ENCODE peak calls at places on chromosomes 6 and 20, in four cellular contexts. One of them, this sample, is unnamed.

GRCh38 chr6:161303628-161304340 is 29.9 kb upstream of the AGPAT4 start:
- DNase-seq in H1: no peak
- DNase-seq in naive thymus-derived CD8-positive, alpha-beta T cell: no peak
- DNase-seq in endothelial cell: no peak
- DNase-seq in this sample: no peak

GRCh38 chr20:19396466-19397081 is 184.1 kb downstream of the SLC24A3 start:
- DNase-seq in H1: no peak
- DNase-seq in naive thymus-derived CD8-positive, alpha-beta T cell: no peak
- DNase-seq in endothelial cell: no peak
- DNase-seq in this sample: no peak

GRCh38 chr6:23213193-23213592 is 643.8 kb downstream of the HDGFL1 start:
- DNase-seq in H1: no peak
- DNase-seq in naive thymus-derived CD8-positive, alpha-beta T cell: no peak
- DNase-seq in endothelial cell: no peak
- DNase-seq in this sample: no peak

GRCh38 chr20:62186887-62187866 is 4.3 kb downstream of the MTG2 start:
- DNase-seq in H1: no peak
- DNase-seq in naive thymus-derived CD8-positive, alpha-beta T cell: no peak
- DNase-seq in endothelial cell: no peak
- DNase-seq in this sample: no peak

GRCh38 chr6:169647637-169648036 is 54.2 kb downstream of the WDR27 start:
- DNase-seq in H1: no peak
- DNase-seq in naive thymus-derived CD8-positive, alpha-beta T cell: no peak
- DNase-seq in endothelial cell: no peak
- DNase-seq in this sample: no peak

GRCh38 chr6:91213229-91213901 is 626.5 kb upstream of the MAP3K7 start:
- DNase-seq in H1: no peak
- DNase-seq in naive thymus-derived CD8-positive, alpha-beta T cell: no peak
- DNase-seq in endothelial cell: no peak
- DNase-seq in this sample: no peak

GRCh38 chr20:50385733-50386640 is 124.2 kb upstream of the PTPN1 start:
- DNase-seq in H1: no peak
- DNase-seq in naive thymus-derived CD8-positive, alpha-beta T cell: peak
- DNase-seq in endothelial cell: peak
- DNase-seq in this sample: no peak

GRCh38 chr6:63305278-63305677 is 14.5 kb downstream of the LGSN start:
- DNase-seq in H1: no peak
- DNase-seq in naive thymus-derived CD8-positive, alpha-beta T cell: no peak
- DNase-seq in endothelial cell: no peak
- DNase-seq in this sample: no peak

GRCh38 chr6:37381579-37381978 is 27.8 kb downstream of the RNF8 start:
- DNase-seq in H1: peak
- DNase-seq in naive thymus-derived CD8-positive, alpha-beta T cell: peak
- DNase-seq in endothelial cell: peak
- DNase-seq in this sample: no peak

GRCh38 chr20:41111578-41111951 is 25.8 kb upstream of the PLCG1 start:
- DNase-seq in H1: no peak
- DNase-seq in naive thymus-derived CD8-positive, alpha-beta T cell: no peak
- DNase-seq in endothelial cell: no peak
- DNase-seq in this sample: no peak

GRCh38 chr6:1872649-1873131 is 263.0 kb downstream of the FOXC1 start:
- DNase-seq in H1: no peak
- DNase-seq in naive thymus-derived CD8-positive, alpha-beta T cell: no peak
- DNase-seq in endothelial cell: no peak
- DNase-seq in this sample: no peak

GRCh38 chr20:10322073-10323012 is 103.7 kb downstream of the SNAP25 start:
- DNase-seq in H1: no peak
- DNase-seq in naive thymus-derived CD8-positive, alpha-beta T cell: no peak
- DNase-seq in endothelial cell: no peak
- DNase-seq in this sample: no peak

GRCh38 chr6:16681260-16681873 is 79.9 kb downstream of the ATXN1 start:
- DNase-seq in H1: no peak
- DNase-seq in naive thymus-derived CD8-positive, alpha-beta T cell: no peak
- DNase-seq in endothelial cell: no peak
- DNase-seq in this sample: no peak

GRCh38 chr6:153013438-153013837 is 10.9 kb upstream of the MTRF1L start:
- DNase-seq in H1: no peak
- DNase-seq in naive thymus-derived CD8-positive, alpha-beta T cell: no peak
- DNase-seq in endothelial cell: no peak
- DNase-seq in this sample: no peak

GRCh38 chr6:42710316-42710715 is 12.1 kb downstream of the PRPH2 start:
- DNase-seq in H1: no peak
- DNase-seq in naive thymus-derived CD8-positive, alpha-beta T cell: no peak
- DNase-seq in endothelial cell: no peak
- DNase-seq in this sample: no peak

GRCh38 chr6:142900467-142900961 is 44.5 kb downstream of the HIVEP2 start:
- DNase-seq in H1: no peak
- DNase-seq in naive thymus-derived CD8-positive, alpha-beta T cell: peak
- DNase-seq in endothelial cell: no peak
- DNase-seq in this sample: no peak

GRCh38 chr6:3349388-3350251 is 90.9 kb downstream of the PSMG4 start:
- DNase-seq in H1: no peak
- DNase-seq in naive thymus-derived CD8-positive, alpha-beta T cell: no peak
- DNase-seq in endothelial cell: no peak
- DNase-seq in this sample: no peak

GRCh38 chr20:50992733-50993457 is 30.0 kb downstream of the KCNG1 start:
- DNase-seq in H1: peak
- DNase-seq in naive thymus-derived CD8-positive, alpha-beta T cell: peak
- DNase-seq in endothelial cell: peak
- DNase-seq in this sample: no peak

GRCh38 chr6:139373928-139374356 is 506 bp downstream of the CITED2 start:
- DNase-seq in H1: no peak
- DNase-seq in naive thymus-derived CD8-positive, alpha-beta T cell: no peak
- DNase-seq in endothelial cell: no peak
- DNase-seq in this sample: no peak

GRCh38 chr6:154583546-154584188 is 73.2 kb upstream of the CNKSR3 start:
- DNase-seq in H1: no peak
- DNase-seq in naive thymus-derived CD8-positive, alpha-beta T cell: no peak
- DNase-seq in endothelial cell: no peak
- DNase-seq in this sample: no peak

GRCh38 chr20:17518339-17519052 is 12.7 kb downstream of the BFSP1 start:
- DNase-seq in H1: no peak
- DNase-seq in naive thymus-derived CD8-positive, alpha-beta T cell: no peak
- DNase-seq in endothelial cell: no peak
- DNase-seq in this sample: peak

GRCh38 chr20:30811896-30812671 is 445.4 kb upstream of the DEFB115 start:
- DNase-seq in H1: no peak
- DNase-seq in naive thymus-derived CD8-positive, alpha-beta T cell: no peak
- DNase-seq in endothelial cell: no peak
- DNase-seq in this sample: peak

GRCh38 chr20:39036851-39037250 is 74.7 kb downstream of the DHX35 start:
- DNase-seq in H1: no peak
- DNase-seq in naive thymus-derived CD8-positive, alpha-beta T cell: no peak
- DNase-seq in endothelial cell: no peak
- DNase-seq in this sample: no peak

GRCh38 chr20:36097331-36097730 is 57.2 kb upstream of the EPB41L1 start:
- DNase-seq in H1: no peak
- DNase-seq in naive thymus-derived CD8-positive, alpha-beta T cell: no peak
- DNase-seq in endothelial cell: no peak
- DNase-seq in this sample: no peak

GRCh38 chr6:118678866-118679265 is 27.5 kb upstream of the CEP85L start:
- DNase-seq in H1: no peak
- DNase-seq in naive thymus-derived CD8-positive, alpha-beta T cell: no peak
- DNase-seq in endothelial cell: no peak
- DNase-seq in this sample: no peak

GRCh38 chr6:4948781-4949450 is 54.9 kb downstream of the RPP40 start:
- DNase-seq in H1: no peak
- DNase-seq in naive thymus-derived CD8-positive, alpha-beta T cell: no peak
- DNase-seq in endothelial cell: no peak
- DNase-seq in this sample: no peak

GRCh38 chr20:3716195-3716834 is 3.9 kb upstream of the SIGLEC1 start:
- DNase-seq in H1: peak
- DNase-seq in naive thymus-derived CD8-positive, alpha-beta T cell: peak
- DNase-seq in endothelial cell: peak
- DNase-seq in this sample: no peak

GRCh38 chr6:165834613-165835259 is 171.7 kb upstream of the PDE10A start:
- DNase-seq in H1: no peak
- DNase-seq in naive thymus-derived CD8-positive, alpha-beta T cell: no peak
- DNase-seq in endothelial cell: no peak
- DNase-seq in this sample: no peak

GRCh38 chr20:10492065-10492464 is 57.0 kb downstream of the SLX4IP start:
- DNase-seq in H1: no peak
- DNase-seq in naive thymus-derived CD8-positive, alpha-beta T cell: no peak
- DNase-seq in endothelial cell: no peak
- DNase-seq in this sample: no peak

GRCh38 chr6:135162678-135163439 is 18.2 kb upstream of the MYB start:
- DNase-seq in H1: peak
- DNase-seq in naive thymus-derived CD8-positive, alpha-beta T cell: no peak
- DNase-seq in endothelial cell: peak
- DNase-seq in this sample: no peak

GRCh38 chr6:4017847-4018193 is 61.1 kb downstream of the FAM217A start:
- DNase-seq in H1: no peak
- DNase-seq in naive thymus-derived CD8-positive, alpha-beta T cell: no peak
- DNase-seq in endothelial cell: no peak
- DNase-seq in this sample: no peak

GRCh38 chr6:99402458-99402857 is 8.5 kb upstream of the COQ3 start:
- DNase-seq in H1: no peak
- DNase-seq in naive thymus-derived CD8-positive, alpha-beta T cell: no peak
- DNase-seq in endothelial cell: no peak
- DNase-seq in this sample: no peak